ENCODE peak calls at places on chromosomes 16 and 17, in six cellular contexts. R is prostate gland, X is stomach, F is heart right ventricle, Z is breast epithelium, K is tibial nerve. D is an unnamed sample. For H3K4me1, the result is how much of the 10 kb centered on the place peaks cover.

GRCh38 chr16:70781800-70782199 is 19.2 kb downstream of the VAC14 start:
- DNase-seq in F (no peak), R (no peak), X (no peak), K (no peak), Z (no peak), D (no peak)

GRCh38 chr17:7220593-7221280 is 999 bp downstream of the ACADVL start:
- DNase-seq in Z (peak), F (no peak), X (peak), R (peak), K (no peak), D (no peak)

GRCh38 chr17:75011788-75012319 is 616 bp upstream of the MRPL58 start:
- DNase-seq in K (peak), Z (peak), R (peak), F (peak), X (peak), D (no peak)

GRCh38 chr17:63491413-63491812 is 14.6 kb downstream of the ACE start:
- DNase-seq in Z (no peak), F (no peak), K (no peak), X (no peak), R (no peak), D (no peak)

GRCh38 chr17:538096-538973 is 176.3 kb downstream of the VPS53 start:
- DNase-seq in K (no peak), X (no peak), R (no peak), F (no peak), Z (no peak), D (no peak)

GRCh38 chr17:63224644-63225043 is 221.5 kb downstream of the CYB561 start:
- DNase-seq in R (no peak), X (no peak), F (no peak), K (no peak), Z (no peak), D (no peak)

GRCh38 chr16:56424404-56424765 is 960 bp downstream of the AMFR start:
- DNase-seq in F (peak), R (no peak), Z (no peak), K (no peak), X (no peak), D (no peak)

GRCh38 chr17:50871369-50871768 is 5.2 kb upstream of the TOB1 start:
- DNase-seq in F (no peak), R (no peak), X (no peak), Z (no peak), K (no peak), D (no peak)

GRCh38 chr17:74945543-74945942 is 9.8 kb downstream of the OTOP3 start:
- DNase-seq in R (no peak), X (no peak), K (no peak), F (no peak), Z (no peak), D (no peak)

GRCh38 chr17:77881545-77881944 is 77.0 kb upstream of the TNRC6C start:
- DNase-seq in F (peak), R (peak), K (peak), X (peak), Z (peak), D (peak)

GRCh38 chr16:9522589-9522988 is 431.1 kb downstream of the HAPSTR1 start:
- DNase-seq in F (no peak), R (no peak), Z (no peak), K (no peak), X (no peak), D (no peak)

GRCh38 chr17:59377410-59377809 is 46.0 kb downstream of the YPEL2 start:
- DNase-seq in R (no peak), F (no peak), Z (no peak), K (no peak), X (no peak), D (no peak)

GRCh38 chr16:1992475-1993292 is 2.9 kb downstream of the SYNGR3 start:
- DNase-seq in F (no peak), Z (no peak), K (no peak), R (no peak), X (no peak), D (no peak)

GRCh38 chr16:48335961-48336360 is 49.3 kb downstream of the SIAH1 start:
- DNase-seq in K (no peak), R (no peak), X (no peak), Z (no peak), F (no peak), D (no peak)

GRCh38 chr17:68459030-68459376 is 1.7 kb upstream of the WIPI1 start:
- DNase-seq in F (no peak), R (no peak), Z (no peak), X (no peak), K (no peak), D (no peak)

GRCh38 chr16:30767767-30768465 is 5.8 kb downstream of the RNF40 start:
- DNase-seq in K (no peak), Z (no peak), X (no peak), R (no peak), F (no peak), D (peak)

GRCh38 chr16:11329080-11329491 is 16.2 kb upstream of the RMI2 start:
- DNase-seq in F (no peak), Z (no peak), X (no peak), R (no peak), K (no peak), D (no peak)

GRCh38 chr16:84726670-84727467 is 27.1 kb downstream of the USP10 start:
- DNase-seq in X (no peak), R (no peak), K (peak), Z (no peak), F (no peak), D (no peak)

GRCh38 chr17:77319211-77320031 is 178.7 kb downstream of the SEC14L1 start:
- DNase-seq in Z (peak), R (peak), K (peak), F (peak), X (peak), D (peak)

GRCh38 chr17:31487648-31488263 is 96.3 kb downstream of the RAB11FIP4 start:
- DNase-seq in X (peak), Z (peak), R (peak), F (peak), K (peak), D (peak)

GRCh38 chr17:37273419-37274051 is 102.2 kb upstream of the C17orf78 start:
- DNase-seq in F (no peak), X (no peak), R (no peak), Z (no peak), K (no peak), D (no peak)

GRCh38 chr17:29918922-29919856 is 10.8 kb downstream of the SSH2 start:
- DNase-seq in F (no peak), K (no peak), X (no peak), Z (no peak), R (no peak), D (no peak)

GRCh38 chr16:87178977-87179376 is 138.2 kb downstream of the C16orf95 start:
- DNase-seq in Z (no peak), K (no peak), F (peak), X (no peak), R (no peak), D (peak)

GRCh38 chr16:85157813-85158701 is 45.8 kb upstream of the CIBAR2 start:
- DNase-seq in Z (no peak), K (no peak), R (no peak), F (no peak), X (no peak), D (no peak)

GRCh38 chr17:10768766-10769383 is 35.0 kb downstream of the TMEM238L start:
- DNase-seq in Z (no peak), F (no peak), K (no peak), X (no peak), R (no peak), D (no peak)

GRCh38 chr16:84509032-84509950 is 4.8 kb upstream of the MEAK7 start:
- DNase-seq in R (no peak), K (no peak), X (no peak), Z (no peak), F (no peak), D (no peak)

GRCh38 chr16:79089735-79090284 is 510.7 kb downstream of the MAF start:
- DNase-seq in R (no peak), X (no peak), K (no peak), F (peak), Z (no peak), D (no peak)

GRCh38 chr17:869567-870530 is 87.7 kb downstream of the MRM3 start:
- DNase-seq in K (peak), F (no peak), Z (peak), X (peak), R (peak), D (no peak)

GRCh38 chr16:4052801-4053662 is 63.2 kb downstream of the ADCY9 start:
- DNase-seq in F (peak), X (no peak), K (peak), Z (peak), R (peak), D (peak)

GRCh38 chr16:57242650-57243049 is 2.4 kb upstream of the ARL2BP start:
- DNase-seq in F (no peak), Z (no peak), K (no peak), R (no peak), X (no peak), D (no peak)

GRCh38 chr16:72928089-72928981 is 119.6 kb downstream of the ZFHX3 start:
- DNase-seq in F (no peak), R (peak), X (no peak), Z (no peak), K (no peak), D (peak)

GRCh38 chr16:67104061-67104460 is 5.7 kb upstream of the PHAF1 start:
- DNase-seq in K (no peak), R (no peak), F (peak), Z (no peak), X (no peak), D (no peak)

GRCh38 chr17:49230636-49231562 is at the start of gene PHOSPHO1:
- DNase-seq in K (peak), Z (peak), F (peak), X (peak), R (peak), D (peak)

GRCh38 chr17:49231563-49231894 is 942 bp upstream of the PHOSPHO1 start:
- DNase-seq in K (no peak), Z (no peak), F (no peak), X (no peak), R (no peak), D (no peak)

GRCh38 chr17:49229805-49230600 is 584 bp downstream of the PHOSPHO1 start:
- DNase-seq in K (no peak), X (no peak), R (no peak), Z (no peak), F (no peak), D (peak)

GRCh38 chr17:49235896-49236295 is 5.3 kb upstream of the PHOSPHO1 start:
- DNase-seq in K (no peak), Z (no peak), R (no peak), F (no peak), X (no peak), D (no peak)

DNA sequence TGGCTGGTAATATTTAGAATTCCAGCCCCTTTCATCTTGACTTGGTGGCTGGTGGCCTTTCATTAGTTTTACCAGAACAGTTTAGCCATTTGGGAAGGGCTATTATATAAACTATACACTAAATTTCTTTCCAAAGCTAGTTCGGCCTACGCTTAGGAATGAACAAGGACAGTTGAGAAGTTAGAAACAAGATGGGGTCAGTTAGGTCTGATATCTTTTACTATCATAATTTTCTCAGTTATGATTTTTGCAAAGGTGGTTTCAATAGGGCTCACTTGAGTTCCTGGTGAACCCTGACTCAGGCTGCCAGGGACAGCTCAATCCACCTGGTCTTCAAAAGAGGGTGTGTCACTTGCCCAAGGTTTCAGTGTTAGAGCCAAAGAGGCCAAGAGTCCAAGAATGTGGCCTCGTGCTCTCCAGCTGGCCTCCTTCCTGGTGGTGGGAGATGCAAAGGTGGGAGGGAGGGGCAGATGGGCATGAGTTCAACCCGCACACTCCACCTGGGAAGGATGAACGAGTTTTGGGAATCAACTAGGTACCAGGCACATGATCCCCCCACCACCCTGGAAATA is 4.0 kb upstream of the PHOSPHO1 start:
- DNase-seq in R (no peak), K (no peak), Z (no peak), F (no peak), X (no peak), D (no peak)
- H3K4me1 ChIP-seq in R (under half), K (under half), Z (under half), F (under half), X (under half), D (under half)

DNA sequence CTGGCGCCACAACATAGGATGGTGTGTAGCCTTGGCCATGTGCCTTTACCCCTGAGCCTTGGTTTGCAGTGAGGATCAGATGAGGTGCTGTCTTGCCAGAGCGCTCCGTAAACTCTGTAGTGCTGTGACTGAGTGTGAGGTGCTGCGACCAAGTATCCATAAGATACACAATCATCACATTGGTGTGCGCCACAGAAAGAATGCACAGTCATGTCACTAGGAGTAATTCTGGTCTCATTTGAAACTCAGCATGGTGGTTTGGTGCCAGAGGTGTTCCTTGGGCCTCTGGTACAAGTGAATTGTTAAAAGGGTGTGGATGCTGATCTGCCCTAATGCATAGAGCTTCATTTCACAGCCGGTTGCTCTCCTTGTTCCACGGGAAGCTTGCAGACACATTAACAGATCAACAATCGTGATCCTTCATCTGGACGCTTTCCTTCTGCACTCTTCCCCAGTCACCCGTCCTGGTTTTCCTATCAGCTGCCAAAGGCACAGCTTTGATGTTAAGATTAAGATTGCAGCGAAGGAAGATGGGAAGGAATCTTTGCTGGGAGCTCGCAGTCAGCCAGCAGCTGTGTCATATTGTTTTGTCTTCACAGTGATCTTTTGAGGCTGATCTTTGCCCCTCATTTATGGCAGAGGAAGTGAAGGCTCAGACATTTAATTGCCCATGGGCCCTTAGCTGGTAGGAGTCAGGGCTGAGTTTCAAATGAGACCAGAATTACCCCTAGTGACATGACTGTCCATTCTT is 79.1 kb downstream of the KSR1 start:
- DNase-seq in F (no peak), X (no peak), K (no peak), R (no peak), Z (no peak), D (no peak)
- H3K27ac ChIP-seq in F (no peak), X (peak), K (no peak), R (no peak), Z (peak), D (no peak)

GRCh38 chr17:16406742-16407674 is 8.4 kb upstream of the TRPV2 start:
- DNase-seq in Z (peak), K (no peak), X (no peak), F (peak), R (no peak), D (peak)
- TF ChIP-seq CTCF in Z (no peak), K (no peak), X (no peak), F (no peak), R (no peak), D (no peak)

GRCh38 chr17:73305845-73306836 is 5.7 kb downstream of the CDC42EP4 start:
- DNase-seq in X (no peak), R (no peak), Z (no peak), F (no peak), K (no peak), D (no peak)
- H3K4me1 ChIP-seq in X (half or more), R (under half), Z (under half), F (half or more), K (half or more), D (half or more)

DNA sequence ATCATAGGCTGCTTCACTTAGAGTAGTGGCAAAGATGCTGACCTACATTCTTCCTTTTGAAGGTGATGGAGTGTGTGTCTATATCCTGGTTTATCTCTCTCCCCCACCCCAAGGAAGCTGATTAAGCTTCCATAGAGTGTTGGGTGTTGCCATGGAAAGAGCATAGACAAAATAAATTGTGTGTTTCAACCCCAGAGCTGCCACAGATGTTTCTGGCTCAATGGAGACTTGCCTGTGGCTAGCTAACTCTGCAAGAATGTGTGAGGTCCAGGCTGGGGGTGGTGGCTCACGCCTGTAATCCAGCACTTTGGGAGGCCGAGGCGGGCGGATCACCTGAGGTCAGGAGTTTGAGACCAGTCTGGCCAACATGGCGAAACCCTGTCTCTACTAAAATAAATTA is 4.5 kb upstream of the RARA start:
- DNase-seq in X (no peak), Z (no peak), F (no peak), R (no peak), K (no peak), D (no peak)
- H3K27ac ChIP-seq in X (peak), Z (peak), F (peak), R (no peak), K (no peak), D (peak)

D was measured in spleen.